ENCODE peak calls at places on chromosomes 5 and 9, in six cellular contexts. L is uterus, S is ovary, P is spleen, Y is tibial nerve, G is body of pancreas. V is an unnamed sample.

GRCh38 chr9:132551556-132551955 is 30.9 kb upstream of the BARHL1 start:
- DNase-seq in Y (no peak), P (no peak), S (no peak), L (no peak), G (no peak), V (no peak)

GRCh38 chr9:99005651-99006050 is 61.9 kb downstream of the COL15A1 start:
- DNase-seq in L (no peak), P (no peak), S (no peak), G (no peak), Y (no peak), V (no peak)

GRCh38 chr9:91771864-91772263 is 178.2 kb downstream of the ROR2 start:
- DNase-seq in G (no peak), L (no peak), Y (no peak), S (no peak), P (no peak), V (no peak)

GRCh38 chr9:113808391-113809191 is 67.5 kb upstream of the ZNF618 start:
- DNase-seq in S (peak; percentile 79), G (no peak), Y (no peak), L (peak; percentile 63), P (no peak), V (no peak)

GRCh38 chr9:438066-438465 is 223.4 kb downstream of the DOCK8 start:
- DNase-seq in L (no peak), S (no peak), P (no peak), Y (no peak), G (no peak), V (no peak)

GRCh38 chr9:137070906-137071275 is 534 bp upstream of the SAPCD2 start:
- DNase-seq in L (no peak), S (no peak), P (no peak), G (no peak), Y (peak; percentile 54), V (no peak)

GRCh38 chr5:38935437-38935836 is 89.6 kb downstream of the OSMR start:
- DNase-seq in G (no peak), Y (no peak), P (no peak), L (no peak), S (no peak), V (no peak)

GRCh38 chr5:45695011-45695667 is 1.0 kb downstream of the HCN1 start:
- DNase-seq in Y (no peak), L (no peak), S (no peak), P (no peak), G (no peak), V (no peak)

GRCh38 chr5:58153255-58153654 is 306.6 kb downstream of the PLK2 start:
- DNase-seq in S (no peak), Y (no peak), L (no peak), P (no peak), G (no peak), V (no peak)

GRCh38 chr5:174801798-174802197 is 77.4 kb downstream of the MSX2 start:
- DNase-seq in Y (no peak), G (no peak), P (no peak), S (no peak), L (no peak), V (no peak)

GRCh38 chr9:23736293-23736692 is 89.7 kb downstream of the ELAVL2 start:
- DNase-seq in P (no peak), G (no peak), L (no peak), S (no peak), Y (no peak), V (no peak)

GRCh38 chr9:90455316-90455715 is 187.3 kb downstream of the DIRAS2 start:
- DNase-seq in S (no peak), Y (no peak), G (no peak), L (no peak), P (no peak), V (no peak)

GRCh38 chr5:111945535-111945934 is 188.5 kb upstream of the NREP start:
- DNase-seq in S (no peak), P (no peak), G (no peak), L (no peak), Y (no peak), V (no peak)

GRCh38 chr5:134090482-134090881 is 24.0 kb upstream of the TCF7 start:
- DNase-seq in Y (no peak), G (no peak), S (no peak), L (no peak), P (peak; percentile 85), V (no peak)

GRCh38 chr5:154844800-154845199 is 5.6 kb downstream of the FAXDC2 start:
- DNase-seq in G (no peak), L (no peak), S (no peak), Y (no peak), P (no peak), V (no peak)

GRCh38 chr9:125433461-125434001 is 171.9 kb downstream of the GAPVD1 start:
- DNase-seq in G (no peak), Y (no peak), S (peak; percentile 13), L (no peak), P (no peak), V (no peak)

GRCh38 chr5:60810438-60811085 is 33.5 kb downstream of the ELOVL7 start:
- DNase-seq in Y (no peak), S (no peak), P (no peak), L (no peak), G (no peak), V (no peak)

GRCh38 chr9:37350486-37351190 is 71.9 kb upstream of the GRHPR start:
- DNase-seq in S (no peak), L (no peak), G (no peak), Y (no peak), P (no peak), V (no peak)

GRCh38 chr9:133592731-133593409 is 16.3 kb downstream of the FAM163B start:
- DNase-seq in Y (no peak), S (no peak), L (no peak), P (no peak), G (no peak), V (no peak)

GRCh38 chr5:83552275-83552674 is 80.7 kb downstream of the VCAN start:
- DNase-seq in P (no peak), Y (no peak), S (no peak), G (no peak), L (no peak), V (no peak)
- H3K27me3 ChIP-seq in P (no peaks in the 10 kb centered on the region), Y (no peaks in the 10 kb centered on the region), S (no peaks in the 10 kb centered on the region), G (no peaks in the 10 kb centered on the region), L (no peaks in the 10 kb centered on the region), V (no peaks in the 10 kb centered on the region)

GRCh38 chr5:75558972-75559632 is 47.4 kb downstream of the POLK start:
- DNase-seq in L (no peak), G (no peak), Y (no peak), P (no peak), S (no peak), V (no peak)
- H3K4me3 ChIP-seq in L (no peak overlapping the region), G (no peak overlapping the region), Y (no peak overlapping the region), P (no peak overlapping the region), S (no peak overlapping the region), V (no peak overlapping the region)

GRCh38 chr5:18797241-18797640 is 1163.0 kb downstream of the TAF11L14 start:
- DNase-seq in Y (no peak), S (no peak), L (no peak), P (no peak), G (no peak), V (no peak)

GRCh38 chr5:18802336-18802735 is 1168.1 kb downstream of the TAF11L14 start:
- DNase-seq in G (no peak), S (no peak), L (no peak), P (no peak), Y (no peak), V (no peak)

GRCh38 chr5:18798058-18798457 is 1163.8 kb downstream of the TAF11L14 start:
- DNase-seq in G (no peak), Y (no peak), S (no peak), P (no peak), L (no peak), V (no peak)

GRCh38 chr5:18800293-18801025 is 1166.2 kb downstream of the TAF11L14 start:
- DNase-seq in Y (no peak), S (no peak), G (no peak), P (no peak), L (no peak), V (no peak)

DNA sequence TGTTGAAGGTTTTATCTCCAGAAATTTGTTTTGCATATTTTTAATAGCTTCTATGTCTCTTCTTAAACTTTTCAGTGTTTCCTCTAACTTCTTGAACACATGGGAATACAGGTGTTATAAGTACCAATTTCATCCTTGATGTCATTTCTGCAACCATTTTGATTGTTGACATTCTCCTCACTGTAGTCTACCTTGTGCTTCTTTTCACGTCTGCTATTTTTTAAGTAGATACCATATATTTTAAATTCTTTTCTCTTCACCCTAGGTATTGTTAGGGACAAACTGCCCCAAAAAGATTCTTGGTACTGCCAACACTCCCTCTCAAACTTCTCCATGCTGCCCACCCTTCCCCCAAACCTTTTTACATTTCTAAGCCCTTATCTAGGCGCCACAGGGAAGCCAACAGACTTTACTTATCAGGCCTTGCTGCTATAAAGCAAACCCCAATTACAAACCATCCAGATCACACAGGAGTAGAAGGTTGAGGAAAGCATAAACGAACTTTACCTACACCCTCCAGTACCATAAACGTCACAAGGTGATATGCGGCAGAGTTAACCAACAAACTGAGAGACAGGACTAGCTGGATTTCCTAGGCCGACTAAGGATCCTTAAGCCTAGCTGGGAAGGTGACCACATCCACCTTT is 1165.3 kb downstream of the TAF11L14 start:
- DNase-seq in S (no peak), P (no peak), L (no peak), G (no peak), Y (no peak), V (no peak)
- TF ChIP-seq POLR2A in S (no peak), P (no peak), L (no peak), G (no peak), Y (no peak), V (no peak)

GRCh38 chr9:101738566-101739183 is at the start of gene GRIN3A:
- DNase-seq in G (peak; percentile 12), S (peak; percentile 18), Y (no peak), L (no peak), P (no peak), V (peak; percentile 26)
- H3K27me3 ChIP-seq in G (no peaks in the 10 kb centered on the region), S (no peaks in the 10 kb centered on the region), Y (peaks cover 60% of the 10 kb centered on the region), L (peaks cover 10% of the 10 kb centered on the region), P (peaks cover 59% of the 10 kb centered on the region), V (peaks cover 87% of the 10 kb centered on the region)

DNA sequence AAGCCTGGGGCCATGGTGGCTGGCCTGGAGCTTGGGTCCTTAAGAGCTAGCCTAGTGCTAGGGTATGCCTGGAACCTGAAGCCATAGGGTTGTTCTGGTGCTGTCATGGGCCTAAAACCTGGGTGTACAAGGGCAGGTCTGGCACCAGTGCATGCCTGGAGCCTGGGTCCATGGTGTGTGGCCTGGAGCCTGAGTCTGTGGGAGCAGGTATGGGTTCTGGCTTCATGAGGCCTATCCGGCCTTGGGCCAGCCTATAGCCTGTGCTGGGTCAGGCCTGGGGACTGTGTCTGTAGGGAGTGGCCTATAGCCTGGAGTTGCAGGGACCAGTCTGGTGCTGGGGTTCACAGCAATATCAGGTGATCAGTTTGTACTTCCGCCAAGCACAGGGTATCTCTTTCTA is 347.2 kb upstream of the MEF2C start:
- DNase-seq in Y (no peak), L (no peak), G (no peak), S (peak; percentile 8), P (no peak), V (no peak)
- H3K4me3 ChIP-seq in Y (no peak overlapping the region), L (no peak overlapping the region), G (no peak overlapping the region), S (no peak overlapping the region), P (no peak overlapping the region), V (no peak overlapping the region)

GRCh38 chr9:104093162-104093561 is 947 bp upstream of the SMC2 start:
- DNase-seq in S (no peak), L (no peak), Y (no peak), G (no peak), P (no peak), V (no peak)
- TF ChIP-seq POLR2A in S (no peak), L (no peak), Y (no peak), G (no peak), P (no peak), V (no peak)